ENCODE peak calls at places on chromosomes 6 and 20, in seven cellular contexts. One of them, this sample, is unnamed. For H3K4me1, the result is how much of the 10 kb centered on the place peaks cover.

GRCh38 chr6:63923139-63923739 is 287.6 kb downstream of the PHF3 start:
- DNase-seq in adipocyte: peak
- DNase-seq in left ventricle myocardium inferior: no peak
- DNase-seq in PC-9: no peak
- DNase-seq in upper lobe of left lung: no peak
- DNase-seq in cardiac muscle cell: peak
- DNase-seq in SK-N-SH: peak
- DNase-seq in this sample: no peak

GRCh38 chr20:60053125-60053812 is 95.0 kb downstream of the CDH26 start:
- DNase-seq in left ventricle myocardium inferior: no peak
- DNase-seq in PC-9: no peak
- DNase-seq in upper lobe of left lung: no peak
- DNase-seq in SK-N-SH: no peak
- DNase-seq in adipocyte: no peak
- DNase-seq in cardiac muscle cell: no peak
- DNase-seq in this sample: no peak

GRCh38 chr6:89980353-89980752 is 86.1 kb downstream of the GJA10 start:
- DNase-seq in PC-9: no peak
- DNase-seq in left ventricle myocardium inferior: no peak
- DNase-seq in cardiac muscle cell: no peak
- DNase-seq in SK-N-SH: no peak
- DNase-seq in adipocyte: no peak
- DNase-seq in upper lobe of left lung: no peak
- DNase-seq in this sample: no peak

GRCh38 chr6:2037230-2037926 is 208.0 kb downstream of the GMDS start:
- DNase-seq in SK-N-SH: no peak
- DNase-seq in cardiac muscle cell: peak
- DNase-seq in upper lobe of left lung: no peak
- DNase-seq in left ventricle myocardium inferior: no peak
- DNase-seq in PC-9: no peak
- DNase-seq in adipocyte: peak
- DNase-seq in this sample: no peak

GRCh38 chr6:137707590-137708360 is 159.3 kb upstream of the TNFAIP3 start:
- DNase-seq in SK-N-SH: peak
- DNase-seq in PC-9: peak
- DNase-seq in adipocyte: peak
- DNase-seq in upper lobe of left lung: no peak
- DNase-seq in cardiac muscle cell: peak
- DNase-seq in left ventricle myocardium inferior: peak
- DNase-seq in this sample: no peak

GRCh38 chr6:42777126-42777822 is 4.6 kb upstream of the BICRAL start:
- DNase-seq in adipocyte: peak
- DNase-seq in PC-9: no peak
- DNase-seq in SK-N-SH: no peak
- DNase-seq in left ventricle myocardium inferior: no peak
- DNase-seq in upper lobe of left lung: no peak
- DNase-seq in cardiac muscle cell: no peak
- DNase-seq in this sample: no peak

GRCh38 chr6:35445691-35446090 is 6.4 kb upstream of the FANCE start:
- DNase-seq in SK-N-SH: no peak
- DNase-seq in upper lobe of left lung: no peak
- DNase-seq in PC-9: no peak
- DNase-seq in adipocyte: no peak
- DNase-seq in cardiac muscle cell: peak
- DNase-seq in left ventricle myocardium inferior: no peak
- DNase-seq in this sample: no peak

GRCh38 chr6:62716719-62717118 is 430.7 kb upstream of the KHDRBS2 start:
- DNase-seq in SK-N-SH: no peak
- DNase-seq in upper lobe of left lung: no peak
- DNase-seq in cardiac muscle cell: no peak
- DNase-seq in adipocyte: no peak
- DNase-seq in left ventricle myocardium inferior: no peak
- DNase-seq in PC-9: no peak
- DNase-seq in this sample: no peak

GRCh38 chr20:46683939-46684750 is 5.1 kb downstream of the TP53RK start:
- DNase-seq in left ventricle myocardium inferior: peak
- DNase-seq in adipocyte: peak
- DNase-seq in upper lobe of left lung: no peak
- DNase-seq in cardiac muscle cell: peak
- DNase-seq in PC-9: peak
- DNase-seq in SK-N-SH: no peak
- DNase-seq in this sample: no peak

GRCh38 chr6:73803562-73804221 is 107.7 kb downstream of the CD109 start:
- DNase-seq in left ventricle myocardium inferior: no peak
- DNase-seq in SK-N-SH: peak
- DNase-seq in PC-9: peak
- DNase-seq in adipocyte: peak
- DNase-seq in upper lobe of left lung: no peak
- DNase-seq in cardiac muscle cell: peak
- DNase-seq in this sample: no peak

GRCh38 chr20:12086359-12086758 is 168.7 kb downstream of the BTBD3 start:
- DNase-seq in PC-9: no peak
- DNase-seq in left ventricle myocardium inferior: no peak
- DNase-seq in SK-N-SH: no peak
- DNase-seq in cardiac muscle cell: peak
- DNase-seq in upper lobe of left lung: no peak
- DNase-seq in adipocyte: peak
- DNase-seq in this sample: no peak

GRCh38 chr20:6100261-6100660 is 22.6 kb downstream of the FERMT1 start:
- DNase-seq in SK-N-SH: no peak
- DNase-seq in upper lobe of left lung: no peak
- DNase-seq in adipocyte: no peak
- DNase-seq in cardiac muscle cell: no peak
- DNase-seq in PC-9: no peak
- DNase-seq in left ventricle myocardium inferior: no peak
- DNase-seq in this sample: no peak

GRCh38 chr6:167746377-167747151 is 80.1 kb upstream of the AFDN start:
- DNase-seq in SK-N-SH: no peak
- DNase-seq in PC-9: no peak
- DNase-seq in cardiac muscle cell: no peak
- DNase-seq in upper lobe of left lung: peak
- DNase-seq in adipocyte: no peak
- DNase-seq in left ventricle myocardium inferior: no peak
- DNase-seq in this sample: no peak

GRCh38 chr20:45842169-45842812 is 8.7 kb downstream of the SNX21 start:
- DNase-seq in cardiac muscle cell: peak
- DNase-seq in adipocyte: peak
- DNase-seq in upper lobe of left lung: no peak
- DNase-seq in PC-9: no peak
- DNase-seq in left ventricle myocardium inferior: no peak
- DNase-seq in SK-N-SH: no peak
- DNase-seq in this sample: no peak

GRCh38 chr6:40894962-40895799 is 143.8 kb downstream of the UNC5CL start:
- DNase-seq in cardiac muscle cell: peak
- DNase-seq in SK-N-SH: peak
- DNase-seq in left ventricle myocardium inferior: peak
- DNase-seq in upper lobe of left lung: peak
- DNase-seq in PC-9: peak
- DNase-seq in adipocyte: peak
- DNase-seq in this sample: no peak

GRCh38 chr6:85449818-85450577 is at the start of gene NT5E:
- DNase-seq in PC-9: peak
- DNase-seq in left ventricle myocardium inferior: peak
- DNase-seq in SK-N-SH: peak
- DNase-seq in cardiac muscle cell: peak
- DNase-seq in upper lobe of left lung: peak
- DNase-seq in adipocyte: peak
- DNase-seq in this sample: peak

GRCh38 chr6:27605401-27606342 is 132.8 kb upstream of the ZNF184 start:
- DNase-seq in PC-9: peak
- DNase-seq in adipocyte: peak
- DNase-seq in upper lobe of left lung: no peak
- DNase-seq in SK-N-SH: no peak
- DNase-seq in cardiac muscle cell: peak
- DNase-seq in left ventricle myocardium inferior: no peak
- DNase-seq in this sample: no peak

GRCh38 chr6:89360415-89360999 is 8.0 kb upstream of the UBE2J1 start:
- DNase-seq in left ventricle myocardium inferior: no peak
- DNase-seq in PC-9: no peak
- DNase-seq in cardiac muscle cell: peak
- DNase-seq in adipocyte: peak
- DNase-seq in upper lobe of left lung: no peak
- DNase-seq in SK-N-SH: no peak
- DNase-seq in this sample: no peak

GRCh38 chr20:6420336-6420735 is 297.5 kb upstream of the FERMT1 start:
- DNase-seq in cardiac muscle cell: peak
- DNase-seq in adipocyte: no peak
- DNase-seq in left ventricle myocardium inferior: no peak
- DNase-seq in PC-9: no peak
- DNase-seq in SK-N-SH: no peak
- DNase-seq in upper lobe of left lung: no peak
- DNase-seq in this sample: no peak

GRCh38 chr6:154891901-154892300 is 103.2 kb upstream of the TIAM2 start:
- DNase-seq in cardiac muscle cell: no peak
- DNase-seq in left ventricle myocardium inferior: no peak
- DNase-seq in PC-9: no peak
- DNase-seq in adipocyte: no peak
- DNase-seq in upper lobe of left lung: no peak
- DNase-seq in SK-N-SH: no peak
- DNase-seq in this sample: no peak

GRCh38 chr6:90144396-90144795 is 152.2 kb downstream of the BACH2 start:
- DNase-seq in left ventricle myocardium inferior: no peak
- DNase-seq in adipocyte: no peak
- DNase-seq in cardiac muscle cell: no peak
- DNase-seq in SK-N-SH: no peak
- DNase-seq in upper lobe of left lung: no peak
- DNase-seq in PC-9: no peak
- DNase-seq in this sample: no peak

GRCh38 chr6:151093706-151094105 is 146.1 kb upstream of the AKAP12 start:
- DNase-seq in left ventricle myocardium inferior: no peak
- DNase-seq in SK-N-SH: no peak
- DNase-seq in adipocyte: no peak
- DNase-seq in cardiac muscle cell: no peak
- DNase-seq in PC-9: no peak
- DNase-seq in upper lobe of left lung: no peak
- DNase-seq in this sample: no peak

GRCh38 chr6:170459451-170459850 is 93.7 kb downstream of the PSMB1 start:
- DNase-seq in upper lobe of left lung: no peak
- DNase-seq in adipocyte: no peak
- DNase-seq in SK-N-SH: no peak
- DNase-seq in PC-9: peak
- DNase-seq in left ventricle myocardium inferior: no peak
- DNase-seq in cardiac muscle cell: peak
- DNase-seq in this sample: no peak

GRCh38 chr6:34697544-34697836 is 923 bp upstream of the ILRUN start:
- DNase-seq in SK-N-SH: peak
- DNase-seq in upper lobe of left lung: no peak
- DNase-seq in left ventricle myocardium inferior: no peak
- DNase-seq in cardiac muscle cell: no peak
- DNase-seq in adipocyte: no peak
- DNase-seq in PC-9: no peak
- DNase-seq in this sample: no peak

GRCh38 chr6:166543603-166544293 is 42.7 kb downstream of the RAMACL start:
- DNase-seq in cardiac muscle cell: no peak
- DNase-seq in left ventricle myocardium inferior: no peak
- DNase-seq in PC-9: no peak
- DNase-seq in adipocyte: no peak
- DNase-seq in SK-N-SH: no peak
- DNase-seq in upper lobe of left lung: no peak
- DNase-seq in this sample: no peak

GRCh38 chr20:57707320-57707719 is 2.5 kb downstream of the PMEPA1 start:
- DNase-seq in SK-N-SH: no peak
- DNase-seq in left ventricle myocardium inferior: no peak
- DNase-seq in cardiac muscle cell: no peak
- DNase-seq in upper lobe of left lung: peak
- DNase-seq in PC-9: no peak
- DNase-seq in adipocyte: no peak
- DNase-seq in this sample: no peak
- H3K4me1 ChIP-seq in SK-N-SH: under half
- H3K4me1 ChIP-seq in left ventricle myocardium inferior: half or more
- H3K4me1 ChIP-seq in cardiac muscle cell: under half
- H3K4me1 ChIP-seq in upper lobe of left lung: under half
- H3K4me1 ChIP-seq in PC-9: half or more
- H3K4me1 ChIP-seq in adipocyte: under half
- H3K4me1 ChIP-seq in this sample: half or more

GRCh38 chr20:43961116-43961515 is 46.5 kb downstream of the TOX2 start:
- DNase-seq in adipocyte: no peak
- DNase-seq in cardiac muscle cell: no peak
- DNase-seq in PC-9: no peak
- DNase-seq in SK-N-SH: no peak
- DNase-seq in left ventricle myocardium inferior: no peak
- DNase-seq in upper lobe of left lung: no peak
- DNase-seq in this sample: no peak
- H3K4me1 ChIP-seq in adipocyte: under half
- H3K4me1 ChIP-seq in cardiac muscle cell: under half
- H3K4me1 ChIP-seq in PC-9: under half
- H3K4me1 ChIP-seq in SK-N-SH: under half
- H3K4me1 ChIP-seq in left ventricle myocardium inferior: under half
- H3K4me1 ChIP-seq in upper lobe of left lung: half or more
- H3K4me1 ChIP-seq in this sample: under half

GRCh38 chr6:118646977-118647376 is 4.4 kb downstream of the CEP85L start:
- DNase-seq in SK-N-SH: no peak
- DNase-seq in PC-9: no peak
- DNase-seq in upper lobe of left lung: no peak
- DNase-seq in left ventricle myocardium inferior: no peak
- DNase-seq in adipocyte: no peak
- DNase-seq in cardiac muscle cell: no peak
- DNase-seq in this sample: no peak

GRCh38 chr6:118645395-118645794 is 6.0 kb downstream of the CEP85L start:
- DNase-seq in upper lobe of left lung: no peak
- DNase-seq in adipocyte: peak
- DNase-seq in left ventricle myocardium inferior: no peak
- DNase-seq in cardiac muscle cell: no peak
- DNase-seq in SK-N-SH: no peak
- DNase-seq in PC-9: no peak
- DNase-seq in this sample: no peak

GRCh38 chr6:118639054-118639964 is 12.1 kb downstream of the CEP85L start:
- DNase-seq in cardiac muscle cell: no peak
- DNase-seq in left ventricle myocardium inferior: no peak
- DNase-seq in adipocyte: no peak
- DNase-seq in upper lobe of left lung: no peak
- DNase-seq in SK-N-SH: no peak
- DNase-seq in PC-9: no peak
- DNase-seq in this sample: no peak

GRCh38 chr6:118641042-118641441 is 10.3 kb downstream of the CEP85L start:
- DNase-seq in adipocyte: peak
- DNase-seq in PC-9: no peak
- DNase-seq in upper lobe of left lung: no peak
- DNase-seq in left ventricle myocardium inferior: no peak
- DNase-seq in cardiac muscle cell: no peak
- DNase-seq in SK-N-SH: no peak
- DNase-seq in this sample: no peak

DNA sequence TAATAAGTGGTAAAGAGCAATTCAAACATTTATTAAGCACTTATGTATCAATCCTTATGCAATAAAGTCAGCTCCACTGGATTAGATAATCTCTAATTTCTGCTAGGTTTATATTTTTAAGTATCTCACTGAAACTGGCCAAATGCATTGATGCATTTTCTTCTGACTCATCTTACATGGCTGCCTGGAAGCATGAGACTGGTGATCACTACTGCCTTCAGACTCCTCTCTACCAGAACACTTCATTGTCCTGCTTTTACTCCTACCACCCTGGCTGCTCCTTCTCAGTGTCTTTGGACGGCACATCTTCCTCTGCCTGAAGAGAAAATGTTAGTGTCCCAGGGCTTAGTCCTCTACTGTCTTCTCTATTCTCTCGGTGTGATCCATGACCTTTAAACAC is 7.4 kb downstream of the CEP85L start:
- DNase-seq in cardiac muscle cell: no peak
- DNase-seq in left ventricle myocardium inferior: no peak
- DNase-seq in adipocyte: no peak
- DNase-seq in PC-9: no peak
- DNase-seq in SK-N-SH: no peak
- DNase-seq in upper lobe of left lung: no peak
- DNase-seq in this sample: no peak
- H3K4me1 ChIP-seq in cardiac muscle cell: under half
- H3K4me1 ChIP-seq in left ventricle myocardium inferior: half or more
- H3K4me1 ChIP-seq in adipocyte: under half
- H3K4me1 ChIP-seq in PC-9: under half
- H3K4me1 ChIP-seq in SK-N-SH: under half
- H3K4me1 ChIP-seq in upper lobe of left lung: under half
- H3K4me1 ChIP-seq in this sample: under half

GRCh38 chr6:158021814-158022748 is 40.4 kb downstream of the SYNJ2 start:
- DNase-seq in upper lobe of left lung: no peak
- DNase-seq in adipocyte: no peak
- DNase-seq in left ventricle myocardium inferior: peak
- DNase-seq in PC-9: no peak
- DNase-seq in SK-N-SH: no peak
- DNase-seq in cardiac muscle cell: no peak
- DNase-seq in this sample: no peak
- H3K4me1 ChIP-seq in upper lobe of left lung: under half
- H3K4me1 ChIP-seq in adipocyte: under half
- H3K4me1 ChIP-seq in left ventricle myocardium inferior: under half
- H3K4me1 ChIP-seq in PC-9: under half
- H3K4me1 ChIP-seq in SK-N-SH: under half
- H3K4me1 ChIP-seq in cardiac muscle cell: under half
- H3K4me1 ChIP-seq in this sample: under half